ENCODE peak calls at places on chromosomes 4 and X, in five cellular contexts. H is H4, O is activated B cell treated with CpG ODN at 0.5 μM for 24 hours, N is choroid plexus epithelial cell, T is body of pancreas. R is an unnamed sample.

GRCh38 chr4:3250438-3250955 is 1.5 kb downstream of the MSANTD1 start:
- DNase-seq in H (no peak), O (no peak), T (peak; percentile 10), N (no peak), R (no peak)

GRCh38 chr4:3115637-3116300 is 41.3 kb downstream of the HTT start:
- DNase-seq in O (no peak), T (no peak), N (peak; percentile 68), H (no peak), R (no peak)

GRCh38 chr4:96352051-96352517 is 512.2 kb downstream of the PDHA2 start:
- DNase-seq in T (no peak), O (no peak), H (peak; percentile 39), N (peak; percentile 64), R (peak; percentile 58)

GRCh38 chr4:8900588-8900987 is 28.9 kb upstream of the HMX1 start:
- DNase-seq in T (no peak), O (no peak), N (no peak), H (no peak), R (no peak)

GRCh38 chr4:59553739-59554126 is 1646.4 kb upstream of the ADGRL3 start:
- DNase-seq in T (no peak), O (no peak), H (peak; percentile 38), N (peak; percentile 74), R (no peak)

GRCh38 chr4:125642645-125643044 is 327.9 kb downstream of the FAT4 start:
- DNase-seq in H (no peak), O (no peak), N (no peak), T (no peak), R (no peak)

GRCh38 chrX:40146471-40147398 is 49.0 kb upstream of the BCOR start:
- DNase-seq in H (no peak), T (peak; percentile 25), O (no peak), N (peak; percentile 49), R (no peak)

GRCh38 chr4:6769138-6769983 is 13.2 kb upstream of the KIAA0232 start:
- DNase-seq in H (no peak), T (no peak), O (no peak), N (no peak), R (no peak)

GRCh38 chrX:1763294-1763693 is 148.4 kb downstream of the ASMT start:
- DNase-seq in N (no peak), T (no peak), H (peak; percentile 44), O (no peak), R (no peak)

GRCh38 chr4:176883681-176884418 is 91.1 kb upstream of the VEGFC start:
- DNase-seq in T (no peak), O (no peak), N (peak; percentile 71), H (peak; percentile 96), R (peak; percentile 2)

R was measured in Kasumi-1.